ENCODE peak calls at places on chromosome 22, in four cellular contexts. I is kidney, P is AG09309, X is cardiac muscle cell. Z is an unnamed sample.

GRCh38 chr22:20226077-20226716 is 41.9 kb downstream of the RTN4R start:
- DNase-seq in I (no peak), P (no peak), X (no peak), Z (no peak)

GRCh38 chr22:44668190-44668885 is 33.7 kb upstream of the PRR5 start:
- DNase-seq in I (peak), P (no peak), X (peak), Z (no peak)

GRCh38 chr22:30887418-30887817 is 81.2 kb downstream of the MORC2 start:
- DNase-seq in I (peak), P (no peak), X (no peak), Z (no peak)

GRCh38 chr22:29309332-29310064 is 3.0 kb downstream of the GAS2L1 start:
- DNase-seq in I (peak), P (no peak), X (peak), Z (no peak)

GRCh38 chr22:42780070-42780540 is 59.4 kb upstream of the A4GALT start:
- DNase-seq in I (no peak), P (peak), X (peak), Z (peak)

GRCh38 chr22:38948181-38948940 is 9.0 kb upstream of the APOBEC3A start:
- DNase-seq in I (peak), P (no peak), X (no peak), Z (no peak)

GRCh38 chr22:37240941-37241320 is 3.1 kb downstream of the RAC2 start:
- DNase-seq in I (peak), P (no peak), X (no peak), Z (no peak)

GRCh38 chr22:45468872-45469572 is 33.7 kb upstream of the FBLN1 start:
- DNase-seq in I (peak), P (no peak), X (no peak), Z (no peak)

GRCh38 chr22:40348025-40348658 is 1.8 kb downstream of the ADSL start:
- DNase-seq in I (no peak), P (no peak), X (peak), Z (peak)

GRCh38 chr22:49582171-49582570 is 245.5 kb downstream of the BRD1 start:
- DNase-seq in I (no peak), P (no peak), X (no peak), Z (no peak)

GRCh38 chr22:37643225-37643847 is 3.9 kb downstream of the SH3BP1 start:
- DNase-seq in I (peak), P (no peak), X (peak), Z (no peak)

GRCh38 chr22:35568751-35569725 is 28.4 kb downstream of the RASD2 start:
- DNase-seq in I (no peak), P (peak), X (no peak), Z (peak)

GRCh38 chr22:29003975-29004646 is 57.5 kb downstream of the C22orf31 start:
- DNase-seq in I (no peak), P (no peak), X (peak), Z (no peak)

GRCh38 chr22:24512043-24512442 is 16.9 kb downstream of the UPB1 start:
- DNase-seq in I (peak), P (no peak), X (no peak), Z (no peak)

GRCh38 chr22:27331526-27332281 is 469.9 kb downstream of the MN1 start:
- DNase-seq in I (peak), P (peak), X (peak), Z (no peak)

GRCh38 chr22:31343235-31344191 is 2.6 kb downstream of the PATZ1 start:
- DNase-seq in I (peak), P (no peak), X (peak), Z (no peak)

GRCh38 chr22:38214248-38215056 is 12.7 kb downstream of the MAFF start:
- DNase-seq in I (peak), P (no peak), X (peak), Z (no peak)

GRCh38 chr22:20430641-20431519 is 6.7 kb downstream of the SCARF2 start:
- DNase-seq in I (peak), P (no peak), X (peak), Z (no peak)

GRCh38 chr22:19480173-19480568 is 451 bp downstream of the CDC45 start:
- DNase-seq in I (no peak), P (no peak), X (no peak), Z (no peak)

GRCh38 chr22:19522190-19522880 is 1.9 kb downstream of the CLDN5 start:
- DNase-seq in I (no peak), P (no peak), X (no peak), Z (no peak)

GRCh38 chr22:49524362-49524761 is 303.3 kb downstream of the BRD1 start:
- DNase-seq in I (no peak), P (no peak), X (no peak), Z (no peak)

GRCh38 chr22:35357883-35358621 is 22.8 kb upstream of the HMOX1 start:
- DNase-seq in I (no peak), P (no peak), X (no peak), Z (peak)

GRCh38 chr22:19679476-19680099 is 34.7 kb upstream of the SEPTIN5 start:
- DNase-seq in I (peak), P (no peak), X (peak), Z (no peak)